ENCODE peak calls at places on chromosomes 6 and 20, in nine cellular contexts. D is effector CD8-positive, alpha-beta T cell; Z is Daoy; C is uterus; B is glutamatergic neuron; J is Calu3; K is occipital lobe; T is NCI-H510A treated with DMSO at 0.1 percent for 48 hours; E is stimulated activated CD4-positive, alpha-beta T cell treated with anti-CD3 and anti-CD28 coated beads, Interleukin-4, amount 100 ng/mL, for 24 hours. O is an unnamed sample.

GRCh38 chr6:11094411-11094851 is 797 bp downstream of the SMIM13 start:
- DNase-seq in D (no peak), Z (peak; percentile 77), C (peak; percentile 27), B (peak; percentile 52), J (peak; percentile 25), K (peak; percentile 32), T (no peak), E (peak; percentile 45), O (peak; percentile 68)

GRCh38 chr6:109944448-109944847 is 33.7 kb upstream of the GPR6 start:
- DNase-seq in D (no peak), Z (no peak), C (no peak), B (no peak), J (peak; percentile 74), K (no peak), T (no peak), E (no peak), O (peak; percentile 60)

GRCh38 chr6:35599761-35600658 is 87.3 kb upstream of the TULP1 start:
- DNase-seq in D (no peak), Z (no peak), C (no peak), B (no peak), J (no peak), K (no peak), T (no peak), E (no peak), O (no peak)

GRCh38 chr20:36775826-36776225 is 2.3 kb upstream of the DSN1 start:
- DNase-seq in D (no peak), Z (no peak), C (no peak), B (no peak), J (no peak), K (no peak), T (no peak), E (no peak), O (no peak)

GRCh38 chr6:69867075-69867911 is 937 bp downstream of the COL19A1 start:
- DNase-seq in D (peak; percentile 22), Z (peak; percentile 63), C (peak; percentile 33), B (peak; percentile 87), J (peak; percentile 74), K (peak; percentile 15), T (peak; percentile 23), E (peak; percentile 55), O (peak; percentile 72)

GRCh38 chr20:62938105-62938888 is at the start of gene GID8:
- DNase-seq in D (peak; percentile 38), Z (peak; percentile 51), C (no peak), B (peak; percentile 74), J (peak; percentile 61), K (no peak), T (peak; percentile 21), E (peak; percentile 48), O (no peak)

GRCh38 chr20:61385316-61385715 is 133.3 kb downstream of the CDH4 start:
- DNase-seq in D (no peak), Z (no peak), C (no peak), B (no peak), J (no peak), K (no peak), T (no peak), E (no peak), O (no peak)

GRCh38 chr6:78909391-78909790 is 42.0 kb downstream of the IRAK1BP1 start:
- DNase-seq in D (no peak), Z (no peak), C (no peak), B (no peak), J (no peak), K (no peak), T (no peak), E (no peak), O (no peak)

GRCh38 chr6:41707565-41708200 is 27.7 kb downstream of the TFEB start:
- DNase-seq in D (no peak), Z (no peak), C (no peak), B (no peak), J (no peak), K (no peak), T (no peak), E (peak; percentile 19), O (no peak)

GRCh38 chr6:155272353-155273222 is 8.8 kb downstream of the CLDN20 start:
- DNase-seq in D (no peak), Z (no peak), C (peak; percentile 49), B (no peak), J (no peak), K (no peak), T (no peak), E (no peak), O (no peak)

GRCh38 chr6:77403424-77403823 is 59.9 kb downstream of the HTR1B start:
- DNase-seq in D (no peak), Z (no peak), C (no peak), B (no peak), J (no peak), K (no peak), T (no peak), E (no peak), O (no peak)

GRCh38 chr6:144215932-144216667 is 65.8 kb downstream of the STX11 start:
- DNase-seq in D (peak; percentile 87), Z (peak; percentile 98), C (peak; percentile 96), B (peak; percentile 90), J (peak; percentile 89), K (peak; percentile 90), T (peak; percentile 82), E (peak; percentile 92), O (peak; percentile 93)

GRCh38 chr20:57896017-57896416 is 186.2 kb upstream of the PMEPA1 start:
- DNase-seq in D (no peak), Z (no peak), C (no peak), B (no peak), J (no peak), K (no peak), T (no peak), E (no peak), O (no peak)

GRCh38 chr6:31834704-31835375 is 7.3 kb downstream of the HSPA1B start:
- DNase-seq in D (peak; percentile 66), Z (peak; percentile 72), C (peak; percentile 79), B (peak; percentile 71), J (peak; percentile 85), K (peak; percentile 78), T (peak; percentile 99), E (peak; percentile 86), O (peak; percentile 89)

O was measured in H1.